ENCODE peak calls at places on chromosomes 2 and 18, in seven cellular contexts. One of them, this sample, is unnamed. For H3K4me1, the result is how much of the 10 kb centered on the place peaks cover.

GRCh38 chr2:70024284-70024683 is 62.9 kb upstream of the ASPRV1 start:
- DNase-seq in right cardiac atrium: no peak
- DNase-seq in right lobe of liver: no peak
- DNase-seq in adrenal gland: no peak
- DNase-seq in heart right ventricle: no peak
- DNase-seq in cardiac muscle cell: peak
- DNase-seq in lung: no peak
- DNase-seq in this sample: no peak

GRCh38 chr2:110993557-110994231 is 127.0 kb upstream of the BCL2L11 start:
- DNase-seq in lung: peak
- DNase-seq in right cardiac atrium: no peak
- DNase-seq in right lobe of liver: no peak
- DNase-seq in cardiac muscle cell: peak
- DNase-seq in adrenal gland: peak
- DNase-seq in heart right ventricle: peak
- DNase-seq in this sample: no peak

GRCh38 chr2:200670313-200670712 is 84.5 kb downstream of the AOX1 start:
- DNase-seq in right lobe of liver: no peak
- DNase-seq in adrenal gland: no peak
- DNase-seq in lung: no peak
- DNase-seq in right cardiac atrium: no peak
- DNase-seq in cardiac muscle cell: no peak
- DNase-seq in heart right ventricle: no peak
- DNase-seq in this sample: no peak

GRCh38 chr18:43866696-43867095 is 589.4 kb upstream of the SYT4 start:
- DNase-seq in adrenal gland: no peak
- DNase-seq in right cardiac atrium: no peak
- DNase-seq in cardiac muscle cell: no peak
- DNase-seq in lung: no peak
- DNase-seq in right lobe of liver: no peak
- DNase-seq in heart right ventricle: no peak
- DNase-seq in this sample: no peak

GRCh38 chr2:240630771-240631560 is 5.7 kb downstream of the GPR35 start:
- DNase-seq in right cardiac atrium: peak
- DNase-seq in cardiac muscle cell: no peak
- DNase-seq in adrenal gland: no peak
- DNase-seq in heart right ventricle: no peak
- DNase-seq in right lobe of liver: no peak
- DNase-seq in lung: no peak
- DNase-seq in this sample: no peak

GRCh38 chr18:58362027-58362575 is 266.8 kb downstream of the ALPK2 start:
- DNase-seq in adrenal gland: peak
- DNase-seq in right cardiac atrium: no peak
- DNase-seq in right lobe of liver: no peak
- DNase-seq in lung: no peak
- DNase-seq in cardiac muscle cell: peak
- DNase-seq in heart right ventricle: peak
- DNase-seq in this sample: no peak

GRCh38 chr18:75183524-75183923 is 25.4 kb downstream of the PTGR3 start:
- DNase-seq in right cardiac atrium: no peak
- DNase-seq in lung: no peak
- DNase-seq in cardiac muscle cell: no peak
- DNase-seq in adrenal gland: no peak
- DNase-seq in right lobe of liver: no peak
- DNase-seq in heart right ventricle: no peak
- DNase-seq in this sample: no peak

GRCh38 chr2:231198291-231199173 is at the start of gene ARMC9:
- DNase-seq in cardiac muscle cell: peak
- DNase-seq in adrenal gland: peak
- DNase-seq in right lobe of liver: peak
- DNase-seq in heart right ventricle: peak
- DNase-seq in right cardiac atrium: peak
- DNase-seq in lung: peak
- DNase-seq in this sample: peak

GRCh38 chr2:127011796-127012195 is 95.2 kb downstream of the BIN1 start:
- DNase-seq in lung: no peak
- DNase-seq in right cardiac atrium: no peak
- DNase-seq in adrenal gland: no peak
- DNase-seq in cardiac muscle cell: no peak
- DNase-seq in heart right ventricle: no peak
- DNase-seq in right lobe of liver: no peak
- DNase-seq in this sample: no peak

GRCh38 chr2:174931724-174932123 is 73.5 kb downstream of the CHN1 start:
- DNase-seq in right cardiac atrium: no peak
- DNase-seq in adrenal gland: no peak
- DNase-seq in heart right ventricle: no peak
- DNase-seq in cardiac muscle cell: peak
- DNase-seq in lung: no peak
- DNase-seq in right lobe of liver: no peak
- DNase-seq in this sample: no peak

GRCh38 chr2:46296216-46296839 is 879 bp upstream of the EPAS1 start:
- DNase-seq in heart right ventricle: peak
- DNase-seq in right cardiac atrium: peak
- DNase-seq in right lobe of liver: peak
- DNase-seq in lung: peak
- DNase-seq in cardiac muscle cell: peak
- DNase-seq in adrenal gland: peak
- DNase-seq in this sample: peak

GRCh38 chr18:75846321-75846720 is 418.8 kb upstream of the SMIM21 start:
- DNase-seq in right lobe of liver: no peak
- DNase-seq in lung: no peak
- DNase-seq in cardiac muscle cell: no peak
- DNase-seq in adrenal gland: no peak
- DNase-seq in right cardiac atrium: no peak
- DNase-seq in heart right ventricle: no peak
- DNase-seq in this sample: no peak

GRCh38 chr2:234133004-234133403 is 82.5 kb downstream of the SPP2 start:
- DNase-seq in lung: no peak
- DNase-seq in cardiac muscle cell: no peak
- DNase-seq in heart right ventricle: no peak
- DNase-seq in right cardiac atrium: no peak
- DNase-seq in right lobe of liver: no peak
- DNase-seq in adrenal gland: no peak
- DNase-seq in this sample: no peak

GRCh38 chr2:44100351-44100750 is 68.3 kb upstream of the PPM1B start:
- DNase-seq in right lobe of liver: peak
- DNase-seq in right cardiac atrium: peak
- DNase-seq in adrenal gland: peak
- DNase-seq in cardiac muscle cell: peak
- DNase-seq in heart right ventricle: peak
- DNase-seq in lung: peak
- DNase-seq in this sample: no peak

GRCh38 chr2:98771771-98772521 is 41.0 kb upstream of the MGAT4A start:
- DNase-seq in cardiac muscle cell: peak
- DNase-seq in lung: no peak
- DNase-seq in heart right ventricle: no peak
- DNase-seq in adrenal gland: no peak
- DNase-seq in right cardiac atrium: no peak
- DNase-seq in right lobe of liver: no peak
- DNase-seq in this sample: peak

GRCh38 chr18:23412351-23412964 is 40.6 kb upstream of the RIOK3 start:
- DNase-seq in right lobe of liver: no peak
- DNase-seq in right cardiac atrium: no peak
- DNase-seq in heart right ventricle: no peak
- DNase-seq in lung: no peak
- DNase-seq in adrenal gland: no peak
- DNase-seq in cardiac muscle cell: no peak
- DNase-seq in this sample: no peak

GRCh38 chr2:173750332-173750731 is 214.8 kb downstream of the SP3 start:
- DNase-seq in right lobe of liver: no peak
- DNase-seq in cardiac muscle cell: peak
- DNase-seq in adrenal gland: no peak
- DNase-seq in heart right ventricle: peak
- DNase-seq in lung: no peak
- DNase-seq in right cardiac atrium: peak
- DNase-seq in this sample: no peak
- H3K27ac ChIP-seq in right lobe of liver: no peak
- H3K27ac ChIP-seq in cardiac muscle cell: peak
- H3K27ac ChIP-seq in adrenal gland: no peak
- H3K27ac ChIP-seq in heart right ventricle: no peak
- H3K27ac ChIP-seq in lung: no peak
- H3K27ac ChIP-seq in right cardiac atrium: no peak
- H3K27ac ChIP-seq in this sample: no peak

GRCh38 chr2:217875138-217875537 is 127.7 kb downstream of the TNS1 start:
- DNase-seq in right cardiac atrium: no peak
- DNase-seq in cardiac muscle cell: peak
- DNase-seq in heart right ventricle: no peak
- DNase-seq in right lobe of liver: no peak
- DNase-seq in lung: no peak
- DNase-seq in adrenal gland: no peak
- DNase-seq in this sample: no peak
- H3K4me1 ChIP-seq in right cardiac atrium: under half
- H3K4me1 ChIP-seq in cardiac muscle cell: under half
- H3K4me1 ChIP-seq in heart right ventricle: half or more
- H3K4me1 ChIP-seq in right lobe of liver: under half
- H3K4me1 ChIP-seq in lung: under half
- H3K4me1 ChIP-seq in adrenal gland: half or more
- H3K4me1 ChIP-seq in this sample: half or more

DNA sequence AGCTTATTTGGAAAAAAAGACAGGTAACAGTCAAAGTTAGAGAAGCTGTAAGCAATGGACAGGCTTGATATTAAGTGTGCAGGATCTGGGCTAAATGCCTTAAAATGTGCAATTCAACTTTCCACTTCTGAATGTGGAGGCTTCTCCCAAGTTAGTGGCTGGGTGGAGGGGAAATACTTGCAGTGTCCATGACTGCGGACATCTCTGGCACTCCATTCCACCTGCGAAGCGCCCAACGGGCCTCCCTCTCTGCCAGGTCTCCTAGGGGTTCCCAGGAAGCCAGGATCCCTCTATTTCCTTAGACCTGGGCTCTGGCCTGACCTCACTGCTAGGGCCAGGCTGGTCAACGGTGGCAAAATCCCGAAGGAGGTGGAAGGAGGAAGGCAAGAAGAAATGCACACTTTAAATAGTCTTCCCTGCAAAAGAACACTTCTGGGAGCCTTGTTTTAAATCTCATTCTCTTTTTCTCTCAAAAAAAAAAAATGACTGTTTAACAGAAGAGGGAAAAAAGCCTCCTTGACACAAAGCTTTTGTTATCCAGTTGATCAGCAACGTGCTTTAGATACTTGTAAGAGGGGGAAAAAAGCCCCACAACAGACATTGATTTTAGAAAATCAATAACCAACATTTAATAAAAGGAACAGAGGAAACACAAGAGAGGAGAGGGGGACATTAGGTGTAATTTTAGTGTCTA is 5.0 kb downstream of the ZEB2 start:
- DNase-seq in lung: no peak
- DNase-seq in right cardiac atrium: peak
- DNase-seq in heart right ventricle: no peak
- DNase-seq in adrenal gland: no peak
- DNase-seq in cardiac muscle cell: no peak
- DNase-seq in right lobe of liver: no peak
- DNase-seq in this sample: no peak
- H3K4me3 ChIP-seq in lung: peak
- H3K4me3 ChIP-seq in right cardiac atrium: peak
- H3K4me3 ChIP-seq in heart right ventricle: peak
- H3K4me3 ChIP-seq in adrenal gland: peak
- H3K4me3 ChIP-seq in cardiac muscle cell: peak
- H3K4me3 ChIP-seq in right lobe of liver: peak
- H3K4me3 ChIP-seq in this sample: peak

DNA sequence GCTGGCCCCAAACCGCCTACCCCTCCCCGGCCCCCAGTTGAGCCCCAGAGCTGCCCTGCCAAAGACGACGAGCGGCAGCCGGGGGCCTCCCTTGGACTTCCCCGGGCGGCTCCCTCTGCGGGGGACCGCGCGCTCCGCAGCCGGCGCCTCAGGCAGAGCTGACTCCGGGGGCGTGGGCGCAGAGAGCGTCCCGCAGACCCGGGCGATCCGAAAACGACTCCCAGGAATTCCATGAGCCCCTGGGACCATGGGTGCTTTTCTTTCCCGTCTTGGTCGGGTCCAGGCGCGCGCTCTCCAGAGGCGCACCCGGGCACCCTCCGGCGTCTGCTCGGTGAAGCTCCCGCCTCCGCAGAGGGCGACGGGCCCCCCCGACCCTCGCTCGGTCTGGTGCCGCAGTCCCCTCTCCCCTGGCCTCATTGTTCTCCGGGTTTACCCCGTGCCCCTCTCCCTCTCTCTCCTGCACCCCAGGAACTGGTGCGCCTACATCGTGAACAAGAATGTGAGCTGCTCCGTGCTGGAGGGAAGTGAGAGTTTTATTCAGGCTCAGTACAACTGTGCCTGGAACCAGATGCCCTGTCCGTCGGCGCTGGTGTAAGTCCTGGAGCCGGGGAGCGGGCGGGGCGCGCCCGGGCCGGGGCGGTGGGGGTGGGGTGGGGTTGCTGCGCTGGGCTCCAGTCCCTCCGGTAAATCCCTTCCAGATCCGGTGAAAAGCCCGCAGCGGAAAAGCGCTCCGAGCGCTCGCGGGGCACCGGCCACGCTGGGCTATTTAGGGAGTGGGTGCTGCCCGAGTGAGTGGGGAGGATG is 737 bp downstream of the EMILIN2 start:
- DNase-seq in right lobe of liver: peak
- DNase-seq in cardiac muscle cell: peak
- DNase-seq in right cardiac atrium: peak
- DNase-seq in heart right ventricle: no peak
- DNase-seq in lung: no peak
- DNase-seq in adrenal gland: no peak
- DNase-seq in this sample: peak
- H3K27ac ChIP-seq in right lobe of liver: peak
- H3K27ac ChIP-seq in cardiac muscle cell: peak
- H3K27ac ChIP-seq in right cardiac atrium: no peak
- H3K27ac ChIP-seq in heart right ventricle: peak
- H3K27ac ChIP-seq in lung: peak
- H3K27ac ChIP-seq in adrenal gland: no peak
- H3K27ac ChIP-seq in this sample: peak

GRCh38 chr2:74499269-74499939 is at the start of gene LBX2:
- DNase-seq in right lobe of liver: no peak
- DNase-seq in heart right ventricle: no peak
- DNase-seq in right cardiac atrium: no peak
- DNase-seq in cardiac muscle cell: peak
- DNase-seq in adrenal gland: no peak
- DNase-seq in lung: no peak
- DNase-seq in this sample: peak
- H3K4me1 ChIP-seq in right lobe of liver: under half
- H3K4me1 ChIP-seq in heart right ventricle: half or more
- H3K4me1 ChIP-seq in right cardiac atrium: under half
- H3K4me1 ChIP-seq in cardiac muscle cell: under half
- H3K4me1 ChIP-seq in adrenal gland: under half
- H3K4me1 ChIP-seq in lung: under half
- H3K4me1 ChIP-seq in this sample: under half

GRCh38 chr2:73176205-73176880 is 26.0 kb upstream of the NOTO start:
- DNase-seq in lung: no peak
- DNase-seq in heart right ventricle: peak
- DNase-seq in right cardiac atrium: peak
- DNase-seq in right lobe of liver: peak
- DNase-seq in cardiac muscle cell: peak
- DNase-seq in adrenal gland: peak
- DNase-seq in this sample: no peak
- H3K4me3 ChIP-seq in lung: no peak
- H3K4me3 ChIP-seq in heart right ventricle: peak
- H3K4me3 ChIP-seq in right cardiac atrium: peak
- H3K4me3 ChIP-seq in right lobe of liver: peak
- H3K4me3 ChIP-seq in cardiac muscle cell: peak
- H3K4me3 ChIP-seq in adrenal gland: peak
- H3K4me3 ChIP-seq in this sample: peak